ENCODE peak calls at places on chromosomes 16 and 17, in five cellular contexts. Y is endodermal cell, P is stomach, W is dorsolateral prefrontal cortex, N is tibial nerve. K is an unnamed sample.

GRCh38 chr17:68854509-68854908 is 100.7 kb downstream of the ABCA8 start:
- DNase-seq in Y (no peak), W (no peak), P (no peak), N (no peak), K (no peak)

GRCh38 chr17:13140750-13141149 is 122.9 kb upstream of the ELAC2 start:
- DNase-seq in Y (peak), N (no peak), W (no peak), P (no peak), K (no peak)

GRCh38 chr17:65629234-65629690 is 67.8 kb upstream of the AXIN2 start:
- DNase-seq in P (no peak), W (no peak), N (no peak), Y (peak), K (no peak)

GRCh38 chr16:84654238-84654637 is 5.9 kb downstream of the KLHL36 start:
- DNase-seq in W (no peak), P (no peak), N (no peak), Y (no peak), K (no peak)

GRCh38 chr17:49146620-49147306 is 14.2 kb downstream of the B4GALNT2 start:
- DNase-seq in Y (peak), W (no peak), N (no peak), P (no peak), K (no peak)

GRCh38 chr17:79365836-79366831 is 244.7 kb downstream of the RBFOX3 start:
- DNase-seq in N (no peak), P (no peak), W (no peak), Y (no peak), K (no peak)

GRCh38 chr17:4142107-4142900 is 526 bp downstream of the ZZEF1 start:
- DNase-seq in W (peak), P (peak), Y (peak), N (no peak), K (no peak)

GRCh38 chr17:36727577-36727976 is 126.2 kb downstream of the MRM1 start:
- DNase-seq in P (no peak), Y (peak), N (no peak), W (no peak), K (no peak)

GRCh38 chr16:49701867-49702494 is 153.9 kb downstream of the ZNF423 start:
- DNase-seq in Y (peak), P (no peak), W (peak), N (peak), K (no peak)

GRCh38 chr16:88634994-88635670 is 3.2 kb upstream of the IL17C start:
- DNase-seq in Y (no peak), W (no peak), N (no peak), P (no peak), K (no peak)
- TF ChIP-seq CTCF in Y (no peak), W (no peak), N (no peak), P (no peak), K (no peak)

DNA sequence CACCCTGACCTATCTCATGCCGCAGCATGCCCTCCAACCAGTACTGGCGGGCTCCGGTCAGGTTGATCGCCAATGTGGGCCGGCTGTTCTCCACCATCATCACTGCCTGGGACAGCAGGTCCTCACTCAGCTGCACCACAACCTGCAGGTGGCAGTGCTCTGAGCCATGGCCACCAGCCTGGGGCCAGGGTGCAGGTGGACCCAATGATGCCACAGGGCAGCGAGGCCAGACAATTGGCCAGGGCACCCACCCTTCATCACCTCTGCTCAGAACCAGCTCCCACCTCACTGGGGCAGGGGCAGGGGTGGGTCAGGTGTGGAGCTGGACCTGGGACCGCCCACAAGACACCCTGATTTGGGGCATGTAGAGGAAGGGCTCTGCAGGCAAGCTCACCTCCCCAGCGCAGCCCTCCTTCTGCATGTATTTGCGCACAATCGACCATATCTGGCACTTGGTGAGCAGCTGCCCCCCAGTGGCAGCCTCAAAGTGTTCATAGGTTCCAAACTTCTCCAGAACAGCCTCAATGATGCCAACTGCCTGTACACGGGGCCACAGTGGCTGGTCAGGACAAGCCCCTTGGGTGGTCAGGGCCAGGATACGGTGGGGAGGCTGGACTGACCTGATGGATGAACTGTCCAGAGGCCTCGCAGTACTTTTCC is 4.2 kb downstream of the MATCAP1 start:
- DNase-seq in Y (peak), W (no peak), N (no peak), P (no peak), K (no peak)
- TF ChIP-seq CTCF in Y (peak), W (no peak), N (no peak), P (no peak), K (peak)

GRCh38 chr16:24833352-24833751 is 12.4 kb upstream of the SLC5A11 start:
- DNase-seq in P (no peak), W (no peak), N (no peak), Y (no peak), K (no peak)

GRCh38 chr16:24838554-24839266 is 7.1 kb upstream of the SLC5A11 start:
- DNase-seq in Y (peak), N (no peak), P (no peak), W (peak), K (no peak)

GRCh38 chr16:24837969-24838368 is 7.8 kb upstream of the SLC5A11 start:
- DNase-seq in W (peak), P (no peak), N (no peak), Y (peak), K (no peak)

GRCh38 chr16:24836836-24837235 is 8.9 kb upstream of the SLC5A11 start:
- DNase-seq in Y (no peak), W (no peak), P (no peak), N (no peak), K (no peak)

DNA sequence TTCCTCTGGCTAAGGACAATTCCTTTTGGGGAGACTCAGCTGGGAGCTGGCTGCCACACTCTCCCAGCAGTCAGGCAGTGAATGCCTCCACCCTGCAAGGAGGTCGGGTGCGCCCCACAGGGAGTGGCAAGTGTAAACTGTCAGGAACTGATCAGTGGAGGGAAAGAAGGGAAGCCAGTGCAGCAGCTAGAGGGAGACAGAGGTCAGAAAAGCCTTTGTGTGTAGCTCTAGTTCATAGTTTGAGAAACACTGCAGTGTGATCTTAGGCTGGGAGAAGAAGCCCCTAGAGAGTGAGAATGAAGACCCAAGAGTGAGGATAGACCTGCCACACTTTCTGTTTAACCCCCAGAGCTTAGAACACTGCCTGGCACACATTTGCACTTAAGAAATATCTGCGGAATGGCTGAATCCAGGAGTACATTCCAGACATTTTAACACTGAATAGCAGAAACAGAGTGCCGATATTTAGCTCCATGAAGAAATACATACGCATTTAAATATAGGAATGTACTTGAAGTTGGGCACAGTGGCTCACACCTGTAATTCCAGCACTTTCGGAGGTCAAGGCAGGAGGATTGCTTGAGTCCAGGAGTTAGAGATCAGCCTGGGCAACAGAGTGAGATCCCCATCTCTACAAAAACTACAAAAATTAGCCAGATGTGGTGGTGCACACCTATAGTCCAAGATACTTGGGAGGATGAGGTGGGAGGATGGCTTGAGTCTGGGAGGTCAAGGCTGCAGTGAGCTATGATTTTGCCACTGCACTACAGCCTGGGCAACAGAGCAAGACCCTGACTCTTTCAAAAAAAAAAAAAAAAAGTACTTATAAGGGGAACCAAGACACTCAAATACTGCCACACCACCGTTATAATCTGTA is 11.1 kb upstream of the SLC5A11 start:
- DNase-seq in N (no peak), W (peak), Y (peak), P (peak), K (no peak)
- TF ChIP-seq CTCF in N (no peak), W (peak), Y (peak), P (peak), K (peak)

GRCh38 chr17:82224666-82225065 is 4.2 kb upstream of the SLC16A3 start:
- DNase-seq in Y (no peak), N (no peak), P (no peak), W (no peak), K (no peak)

GRCh38 chr17:82225368-82226029 is 3.3 kb upstream of the SLC16A3 start:
- DNase-seq in Y (peak), N (no peak), P (no peak), W (no peak), K (no peak)

GRCh38 chr17:82221341-82221902 is 7.4 kb upstream of the SLC16A3 start:
- DNase-seq in P (no peak), N (no peak), Y (peak), W (no peak), K (no peak)

GRCh38 chr17:82223517-82223916 is 5.3 kb upstream of the SLC16A3 start:
- DNase-seq in Y (no peak), W (no peak), P (no peak), N (no peak), K (no peak)

GRCh38 chr17:82222816-82223215 is 6.0 kb upstream of the SLC16A3 start:
- DNase-seq in Y (peak), N (no peak), P (no peak), W (no peak), K (no peak)
- TF ChIP-seq CTCF in Y (no peak), N (no peak), P (no peak), W (no peak), K (no peak)

GRCh38 chr17:77254961-77255741 is 114.4 kb downstream of the SEC14L1 start:
- DNase-seq in W (no peak), P (peak), Y (peak), N (no peak), K (no peak)
- TF ChIP-seq CTCF in W (no peak), P (no peak), Y (peak), N (no peak), K (no peak)

DNA sequence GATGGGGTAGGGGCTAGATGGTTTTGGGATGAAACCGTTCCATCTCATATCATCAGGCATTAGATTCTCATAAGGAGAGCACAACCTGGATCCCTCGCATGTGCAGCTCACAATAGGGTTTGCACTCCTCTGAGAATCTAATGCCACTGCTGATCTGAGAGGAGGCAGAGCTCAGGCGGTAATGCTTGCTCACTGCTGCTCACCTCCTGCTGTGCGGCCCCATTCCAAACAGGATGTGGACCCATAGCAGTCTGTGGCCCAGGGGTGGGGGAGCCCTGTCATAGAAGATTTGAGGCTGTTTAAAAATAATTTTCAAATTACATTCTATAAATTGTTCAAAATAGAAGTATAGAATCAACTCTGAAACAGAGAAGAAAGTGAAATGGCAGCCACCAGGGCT is 50.8 kb downstream of the PHKB start:
- DNase-seq in Y (peak), P (no peak), N (no peak), W (no peak), K (no peak)
- TF ChIP-seq CTCF in Y (no peak), P (no peak), N (no peak), W (no peak), K (no peak)